ENCODE peak calls at places on chromosomes 3 and 15, in seven cellular contexts. S, Y, K, R, D, U and X are unnamed samples.

GRCh38 chr3:140736863-140737460 is 59.1 kb downstream of the TRIM42 start:
- DNase-seq in U (no peak), Y (no peak), D (peak), K (peak), S (no peak), R (peak), X (no peak)

GRCh38 chr3:117434881-117435412 is 725.4 kb downstream of the TUSC7 start:
- DNase-seq in K (no peak), Y (no peak), S (no peak), D (no peak), U (no peak), R (no peak), X (no peak)

GRCh38 chr3:126781889-126782491 is 78.0 kb downstream of the CHCHD6 start:
- DNase-seq in S (no peak), Y (peak), K (peak), U (no peak), R (peak), D (no peak), X (no peak)

GRCh38 chr15:38600241-38600640 is 35.6 kb upstream of the RASGRP1 start:
- DNase-seq in R (no peak), K (no peak), D (no peak), U (no peak), Y (no peak), S (no peak), X (no peak)

GRCh38 chr15:51869074-51869425 is 39.6 kb downstream of the TMOD3 start:
- DNase-seq in D (peak), S (no peak), Y (peak), K (no peak), U (no peak), R (peak), X (no peak)

GRCh38 chr3:58529516-58530353 is 7.3 kb downstream of the ACOX2 start:
- DNase-seq in R (no peak), D (no peak), K (peak), Y (no peak), S (no peak), U (no peak), X (no peak)

GRCh38 chr15:93046120-93046519 is 42.9 kb downstream of the RGMA start:
- DNase-seq in D (no peak), K (no peak), U (no peak), R (no peak), Y (no peak), S (no peak), X (no peak)

GRCh38 chr15:66720206-66721010 is 18.4 kb downstream of the SMAD6 start:
- DNase-seq in U (peak), R (peak), Y (no peak), S (peak), K (no peak), D (peak), X (peak)

GRCh38 chr15:53834214-53834613 is 74.8 kb upstream of the WDR72 start:
- DNase-seq in K (no peak), S (no peak), Y (no peak), U (no peak), R (no peak), D (no peak), X (no peak)

GRCh38 chr15:49064281-49064653 is 18.0 kb upstream of the SECISBP2L start:
- DNase-seq in R (no peak), D (no peak), U (no peak), Y (no peak), S (no peak), K (no peak), X (no peak)

GRCh38 chr15:82942691-82943090 is 9.8 kb downstream of the HOMER2 start:
- DNase-seq in D (no peak), S (no peak), Y (no peak), U (no peak), K (no peak), R (no peak), X (no peak)

GRCh38 chr3:47079432-47079831 is 84.5 kb downstream of the SETD2 start:
- DNase-seq in R (no peak), U (no peak), D (no peak), Y (no peak), S (no peak), K (no peak), X (no peak)

GRCh38 chr3:151452814-151453213 is 8.0 kb downstream of the IGSF10 start:
- DNase-seq in D (no peak), S (no peak), R (no peak), U (no peak), K (no peak), Y (no peak), X (no peak)

GRCh38 chr15:81427176-81427575 is 53.2 kb upstream of the TMC3 start:
- DNase-seq in R (no peak), S (no peak), Y (no peak), D (no peak), U (no peak), K (no peak), X (no peak)

GRCh38 chr15:85108136-85108535 is 126.5 kb downstream of the PDE8A start:
- DNase-seq in S (no peak), R (no peak), Y (no peak), U (no peak), K (no peak), D (no peak), X (no peak)